ENCODE peak calls at places on chromosomes 3 and 15, in seven cellular contexts. M is HCT116, Z is HFFc6, G is AG09319, C is nephron progenitor cell, T is mucosa of descending colon, R is cardiac fibroblast. Y is an unnamed sample.

GRCh38 chr15:100207053-100207452 is 134.7 kb downstream of the ADAMTS17 start:
- DNase-seq in G (no peak), Z (no peak), T (no peak), M (no peak), R (no peak), C (no peak), Y (no peak)

GRCh38 chr3:52328536-52329080 is 12.5 kb downstream of the DNAH1 start:
- DNase-seq in Z (no peak), G (no peak), M (no peak), C (no peak), R (no peak), T (no peak), Y (no peak)

GRCh38 chr3:37995652-37996641 is 5.4 kb downstream of the VILL start:
- DNase-seq in C (no peak), M (no peak), Z (no peak), G (no peak), T (no peak), R (no peak), Y (no peak)

GRCh38 chr15:101500865-101501551 is 11.5 kb upstream of the PCSK6 start:
- DNase-seq in T (no peak), R (peak), C (no peak), Z (no peak), M (no peak), G (no peak), Y (no peak)

GRCh38 chr15:39135989-39136388 is 444.9 kb upstream of the THBS1 start:
- DNase-seq in Z (peak), C (no peak), R (peak), G (peak), T (no peak), M (no peak), Y (no peak)

GRCh38 chr15:39623550-39623931 is 42.7 kb downstream of the THBS1 start:
- DNase-seq in C (no peak), R (no peak), G (no peak), M (no peak), Z (no peak), T (no peak), Y (no peak)

GRCh38 chr15:90680371-90680935 is 36.7 kb upstream of the BLM start:
- DNase-seq in Z (peak), G (peak), R (peak), T (no peak), M (no peak), C (no peak), Y (no peak)

GRCh38 chr15:35624881-35625280 is 78.9 kb upstream of the DPH6 start:
- DNase-seq in C (no peak), G (peak), R (peak), Z (peak), T (no peak), M (no peak), Y (no peak)

GRCh38 chr15:44038801-44039200 is 156.3 kb downstream of the FRMD5 start:
- DNase-seq in C (peak), Z (no peak), T (no peak), M (no peak), R (peak), G (no peak), Y (no peak)

GRCh38 chr3:15007681-15008141 is 57.4 kb downstream of the MRPS25 start:
- DNase-seq in R (peak), T (no peak), M (no peak), G (peak), C (no peak), Z (peak), Y (no peak)

GRCh38 chr15:87267798-87268197 is 988.7 kb downstream of the NTRK3 start:
- DNase-seq in R (peak), Z (peak), M (no peak), T (no peak), C (no peak), G (no peak), Y (no peak)

GRCh38 chr3:192571197-192571791 is 156.0 kb downstream of the FGF12 start:
- DNase-seq in R (peak), Z (peak), M (no peak), T (no peak), G (no peak), C (peak), Y (no peak)

GRCh38 chr15:73322665-73323373 is 45.9 kb downstream of the HCN4 start:
- DNase-seq in R (no peak), T (no peak), Z (no peak), G (no peak), M (no peak), C (no peak), Y (no peak)

GRCh38 chr15:70416851-70417250 is 319.1 kb upstream of the TLE3 start:
- DNase-seq in M (no peak), G (no peak), C (no peak), R (no peak), Z (no peak), T (no peak), Y (no peak)

GRCh38 chr15:66008920-66009572 is 139.8 kb downstream of the RAB11A start:
- DNase-seq in R (no peak), G (no peak), T (peak), Z (no peak), C (no peak), M (peak), Y (no peak)

GRCh38 chr15:96171271-96171739 is 159.2 kb upstream of the NR2F2 start:
- DNase-seq in R (no peak), G (no peak), M (no peak), Z (no peak), T (no peak), C (no peak), Y (no peak)

GRCh38 chr3:141385386-141386079 is 17.2 kb downstream of the ZBTB38 start:
- DNase-seq in G (no peak), T (no peak), R (peak), C (no peak), Z (no peak), M (no peak), Y (no peak)

GRCh38 chr15:68770206-68770605 is 50.5 kb downstream of the ANP32A start:
- DNase-seq in Z (no peak), M (no peak), R (no peak), T (no peak), C (no peak), G (no peak), Y (no peak)

GRCh38 chr15:49468440-49468839 is 45.4 kb downstream of the FGF7 start:
- DNase-seq in R (peak), T (no peak), G (no peak), C (no peak), M (no peak), Z (peak), Y (no peak)

GRCh38 chr3:43036621-43037331 is 57.7 kb downstream of the GASK1A start:
- DNase-seq in C (no peak), R (no peak), M (no peak), Z (no peak), T (no peak), G (no peak), Y (no peak)

GRCh38 chr15:50905055-50905454 is 3.4 kb upstream of the AP4E1 start:
- DNase-seq in G (no peak), R (no peak), C (no peak), M (no peak), T (no peak), Z (no peak), Y (no peak)

GRCh38 chr3:150543531-150543930 is 2.8 kb downstream of the SERP1 start:
- DNase-seq in T (no peak), G (no peak), C (no peak), M (no peak), Z (no peak), R (no peak), Y (no peak)

GRCh38 chr3:190281308-190282051 is 40.8 kb downstream of the CLDN1 start:
- DNase-seq in G (peak), Z (no peak), R (peak), T (no peak), M (no peak), C (no peak), Y (no peak)

GRCh38 chr15:31453558-31454318 is 127.1 kb downstream of the KLF13 start:
- DNase-seq in R (no peak), C (no peak), T (no peak), M (no peak), Z (no peak), G (no peak), Y (no peak)

GRCh38 chr3:178850452-178851166 is 221.0 kb downstream of the ZMAT3 start:
- DNase-seq in R (no peak), G (no peak), Z (no peak), C (no peak), T (no peak), M (no peak), Y (no peak)

GRCh38 chr15:98841419-98841970 is 166.1 kb downstream of the PGPEP1L start:
- DNase-seq in C (no peak), Z (no peak), G (no peak), R (no peak), M (no peak), T (no peak), Y (no peak)

GRCh38 chr3:58236527-58237237 is 910 bp upstream of the ABHD6 start:
- DNase-seq in R (peak), Z (no peak), M (no peak), T (peak), C (no peak), G (no peak), Y (no peak)

GRCh38 chr3:133882986-133883586 is 12.6 kb downstream of the RAB6B start:
- DNase-seq in T (no peak), M (no peak), C (no peak), G (no peak), Z (no peak), R (no peak), Y (no peak)

GRCh38 chr3:119891944-119892721 is 110.2 kb downstream of the NR1I2 start:
- DNase-seq in M (peak), G (peak), T (no peak), Z (peak), R (peak), C (peak), Y (no peak)

GRCh38 chr15:38714309-38715072 is 149.9 kb upstream of the RASGRP1 start:
- DNase-seq in Z (peak), R (peak), M (no peak), C (no peak), G (no peak), T (no peak), Y (no peak)

GRCh38 chr15:65044724-65045481 is at the start of gene SLC51B:
- DNase-seq in T (peak), Z (no peak), G (no peak), M (no peak), C (no peak), R (no peak), Y (no peak)

GRCh38 chr3:86840814-86841213 is 150.1 kb downstream of the VGLL3 start:
- DNase-seq in G (no peak), M (no peak), Z (no peak), R (no peak), T (no peak), C (no peak), Y (no peak)

GRCh38 chr3:127394984-127395662 is 107.3 kb upstream of the PRR20G start:
- DNase-seq in M (no peak), T (no peak), R (no peak), C (no peak), Z (no peak), G (no peak), Y (no peak)

GRCh38 chr3:38587548-38588131 is 61.8 kb downstream of the SCN5A start:
- DNase-seq in Z (no peak), G (no peak), T (no peak), R (no peak), C (no peak), M (no peak), Y (peak)

GRCh38 chr3:38018296-38019266 is 10.9 kb downstream of the PLCD1 start:
- DNase-seq in Z (no peak), T (peak), R (no peak), M (no peak), G (no peak), C (no peak), Y (no peak)

DNA sequence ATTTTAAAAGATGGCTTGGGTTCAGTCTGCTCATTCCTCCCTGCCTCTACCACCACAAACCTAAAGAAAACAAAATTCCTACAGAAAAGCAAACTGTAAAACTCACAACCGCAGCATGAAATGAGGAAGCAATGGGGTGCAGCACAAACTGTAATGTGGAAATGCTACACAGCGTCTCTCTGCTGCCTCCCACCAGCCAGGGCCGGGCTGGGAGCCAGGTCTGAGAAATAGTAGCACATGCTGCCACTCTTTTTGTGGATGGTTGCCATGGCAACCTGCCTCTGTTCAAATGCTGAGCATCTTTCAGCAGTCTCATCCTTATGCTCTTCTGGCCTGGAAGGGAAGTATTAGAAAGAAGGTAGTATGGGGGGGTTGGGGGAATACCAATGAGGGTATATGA is 55.4 kb downstream of the EOMES start:
- DNase-seq in C (peak), Z (peak), T (peak), G (peak), M (no peak), R (peak), Y (no peak)
- TF ChIP-seq CTCF in C (no peak), Z (peak), T (no peak), G (peak), M (no peak), R (peak), Y (no peak)

GRCh38 chr3:187619461-187619860 is 50.7 kb downstream of the SST start:
- DNase-seq in C (no peak), T (no peak), R (no peak), M (no peak), G (no peak), Z (no peak), Y (no peak)

GRCh38 chr3:187615630-187616029 is 54.6 kb downstream of the SST start:
- DNase-seq in Z (no peak), M (no peak), R (no peak), T (no peak), C (no peak), G (no peak), Y (no peak)

GRCh38 chr3:187613557-187613956 is 56.6 kb downstream of the SST start:
- DNase-seq in C (no peak), T (no peak), M (no peak), G (no peak), Z (no peak), R (no peak), Y (no peak)

GRCh38 chr3:187618732-187619131 is 51.5 kb downstream of the SST start:
- DNase-seq in Z (no peak), M (no peak), T (no peak), R (no peak), C (no peak), G (no peak), Y (no peak)

GRCh38 chr3:187616307-187616939 is 53.8 kb downstream of the SST start:
- DNase-seq in R (peak), M (peak), T (peak), C (peak), G (peak), Z (peak), Y (no peak)
- TF ChIP-seq CTCF in R (peak), M (peak), T (peak), C (peak), G (peak), Z (peak), Y (peak)

GRCh38 chr3:11206316-11206715 is 52.0 kb downstream of the HRH1 start:
- DNase-seq in Z (no peak), R (no peak), T (no peak), G (no peak), M (no peak), C (no peak), Y (no peak)
- TF ChIP-seq CTCF in Z (no peak), R (no peak), T (no peak), G (no peak), M (no peak), C (no peak), Y (no peak)

GRCh38 chr15:41562784-41563198 is 3.8 kb downstream of the TYRO3 start:
- DNase-seq in G (no peak), C (no peak), M (no peak), Z (no peak), T (no peak), R (peak), Y (no peak)

GRCh38 chr15:41561104-41561776 is 2.2 kb downstream of the TYRO3 start:
- DNase-seq in G (no peak), R (no peak), M (no peak), T (no peak), Z (no peak), C (no peak), Y (no peak)

GRCh38 chr15:41562258-41562657 is 3.2 kb downstream of the TYRO3 start:
- DNase-seq in M (no peak), C (no peak), Z (no peak), R (peak), T (no peak), G (no peak), Y (no peak)

GRCh38 chr15:41559489-41560177 is 621 bp downstream of the TYRO3 start:
- DNase-seq in Z (no peak), M (no peak), C (no peak), T (no peak), G (no peak), R (no peak), Y (no peak)

DNA sequence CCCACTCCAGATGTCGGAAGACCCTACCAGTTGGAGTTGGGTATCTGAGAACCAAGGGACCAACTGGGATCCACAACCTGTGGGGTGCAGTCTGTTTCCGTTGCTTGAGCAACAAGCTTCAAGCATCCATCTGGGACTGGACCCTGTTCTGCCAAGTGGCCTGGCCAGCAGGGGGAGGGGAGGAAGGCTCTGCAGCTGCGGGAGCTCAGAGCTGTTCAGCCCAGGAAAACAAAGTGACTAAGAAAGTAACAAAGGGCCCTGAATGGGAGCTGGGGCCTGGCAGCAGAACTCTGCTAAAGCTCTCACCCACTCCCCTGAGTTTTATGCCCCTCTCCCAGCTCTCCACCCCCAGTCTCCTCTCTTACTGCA is 2.7 kb downstream of the TYRO3 start:
- DNase-seq in C (peak), R (peak), M (no peak), G (no peak), Z (no peak), T (peak), Y (no peak)
- TF ChIP-seq CTCF in C (no peak), R (peak), M (no peak), G (peak), Z (no peak), T (no peak), Y (no peak)

GRCh38 chr15:59605994-59606393 is 5.6 kb upstream of the GCNT3 start:
- DNase-seq in C (no peak), M (no peak), R (no peak), Z (no peak), T (peak), G (no peak), Y (no peak)
- TF ChIP-seq CTCF in C (no peak), M (no peak), R (no peak), Z (no peak), T (no peak), G (no peak), Y (no peak)

GRCh38 chr3:188077160-188077812 is 76.7 kb upstream of the LPP start:
- DNase-seq in T (no peak), G (no peak), Z (no peak), M (no peak), R (no peak), C (no peak), Y (no peak)

GRCh38 chr3:188076176-188076575 is 77.8 kb upstream of the LPP start:
- DNase-seq in M (no peak), G (no peak), C (no peak), Z (no peak), R (no peak), T (no peak), Y (no peak)

GRCh38 chr3:188083011-188083410 is 70.9 kb upstream of the LPP start:
- DNase-seq in R (no peak), M (no peak), C (no peak), G (no peak), T (no peak), Z (no peak), Y (no peak)

GRCh38 chr3:188082040-188082439 is 71.9 kb upstream of the LPP start:
- DNase-seq in Z (peak), T (no peak), G (no peak), C (no peak), R (peak), M (no peak), Y (no peak)

DNA sequence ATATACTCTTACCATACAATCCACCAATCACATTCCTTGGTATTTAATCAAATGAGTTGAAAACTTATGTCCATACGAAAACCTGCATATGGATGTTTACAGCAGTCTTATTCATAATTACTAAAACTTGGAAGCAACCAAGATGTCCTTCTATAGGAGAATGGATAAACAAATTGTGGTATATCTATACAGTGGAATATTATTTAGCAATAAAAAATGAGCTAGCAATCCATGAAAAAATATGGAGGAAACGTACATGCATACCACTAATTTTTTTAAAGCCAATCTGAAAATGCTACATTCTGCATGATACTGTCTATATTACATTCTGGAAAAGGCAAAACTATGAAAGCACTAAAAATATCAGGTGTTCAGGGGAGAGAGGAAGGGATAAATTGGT is 73.9 kb upstream of the LPP start:
- DNase-seq in G (no peak), R (no peak), T (no peak), M (no peak), Z (no peak), C (no peak), Y (no peak)
- TF ChIP-seq CTCF in G (no peak), R (no peak), T (no peak), M (no peak), Z (no peak), C (no peak), Y (no peak)

GRCh38 chr3:53545365-53546031 is 51.1 kb downstream of the CACNA1D start:
- DNase-seq in R (no peak), G (no peak), Z (no peak), C (no peak), T (no peak), M (no peak), Y (no peak)
- TF ChIP-seq CTCF in R (no peak), G (no peak), Z (no peak), C (no peak), T (no peak), M (no peak), Y (no peak)

DNA sequence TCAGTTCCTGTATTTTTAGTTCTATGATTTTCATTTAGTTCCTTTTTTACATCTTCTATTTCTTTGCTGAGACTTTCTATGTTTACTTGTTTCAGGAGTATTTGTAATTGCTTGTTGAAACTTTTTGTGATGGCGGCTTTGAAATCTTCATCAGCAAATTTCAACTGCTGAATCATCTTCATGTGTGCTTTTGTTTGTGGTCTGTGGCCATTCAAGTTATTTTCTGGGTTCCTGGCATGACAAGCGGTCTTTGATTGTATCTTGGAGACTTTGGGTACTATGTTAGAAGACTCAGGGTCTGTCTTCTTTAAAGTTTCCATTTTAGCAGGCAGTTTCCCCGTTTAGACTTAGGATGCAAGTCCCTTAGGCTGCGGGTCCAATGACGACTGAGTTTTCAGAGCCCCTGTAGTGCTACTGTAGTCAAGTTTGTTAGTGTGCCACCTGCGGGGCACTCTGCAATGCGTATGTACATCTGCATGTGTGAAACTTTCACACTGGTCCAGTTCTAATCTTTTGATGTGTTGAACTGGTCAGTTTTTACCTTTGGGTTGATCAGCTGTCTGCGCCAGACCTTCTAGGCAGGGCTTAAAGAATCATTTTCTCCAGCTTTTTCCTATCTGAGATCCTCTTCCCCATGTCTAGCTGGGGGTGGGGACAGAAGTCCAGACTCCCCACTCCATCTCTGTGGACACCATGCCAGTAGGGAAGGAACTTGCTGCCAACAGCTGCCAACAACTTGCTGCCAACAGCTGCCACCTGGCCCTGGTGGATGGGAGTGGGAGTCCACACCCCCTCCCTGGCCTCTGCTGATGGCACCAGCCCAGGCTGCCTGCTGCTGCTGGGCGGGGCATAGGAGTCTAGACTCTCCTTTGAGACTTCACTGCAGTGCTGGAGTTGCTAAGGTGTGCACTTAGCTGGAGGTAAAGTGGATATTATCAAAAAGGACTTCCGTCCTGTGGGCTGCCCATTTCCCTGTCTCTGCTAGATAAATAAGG is 190.9 kb downstream of the TJP1 start:
- DNase-seq in G (no peak), Z (no peak), T (peak), M (no peak), C (no peak), R (no peak), Y (no peak)
- TF ChIP-seq CTCF in G (no peak), Z (no peak), T (no peak), M (no peak), C (no peak), R (no peak), Y (no peak)